ENCODE peak calls at places on chromosomes 3 and 15, in nine cellular contexts. M, L, A, Q, K, C, B, W and R are unnamed samples. For H3K36me3 and H3K27me3, the result is how much of the 10 kb centered on the place peaks cover.

GRCh38 chr15:76678766-76679165 is 226.4 kb downstream of the SCAPER start:
- DNase-seq in M (no peak), L (no peak), A (no peak), Q (no peak), K (no peak), C (no peak), B (no peak), W (no peak), R (no peak)

GRCh38 chr15:73368301-73369072 is at the start of gene HCN4:
- DNase-seq in M (no peak), L (no peak), A (no peak), Q (peak), K (no peak), C (no peak), B (peak), W (no peak), R (peak)

GRCh38 chr3:10888523-10889081 is 72.6 kb downstream of the SLC6A11 start:
- DNase-seq in M (no peak), L (no peak), A (no peak), Q (no peak), K (no peak), C (peak), B (no peak), W (peak), R (no peak)

GRCh38 chr3:12886106-12886679 is 44.8 kb upstream of the RPL32 start:
- DNase-seq in M (no peak), L (no peak), A (no peak), Q (no peak), K (no peak), C (no peak), B (no peak), W (no peak), R (no peak)

GRCh38 chr15:37017031-37017625 is 83.2 kb downstream of the MEIS2 start:
- DNase-seq in M (no peak), L (no peak), A (no peak), Q (no peak), K (no peak), C (no peak), B (no peak), W (peak), R (no peak)

GRCh38 chr3:82643948-82644347 is 882.5 kb upstream of the GBE1 start:
- DNase-seq in M (no peak), L (no peak), A (no peak), Q (peak), K (no peak), C (peak), B (peak), W (peak), R (peak)

GRCh38 chr3:161523916-161524315 is 27.3 kb downstream of the OTOL1 start:
- DNase-seq in M (no peak), L (no peak), A (no peak), Q (no peak), K (no peak), C (no peak), B (no peak), W (no peak), R (no peak)

GRCh38 chr3:61136191-61136590 is 115.1 kb downstream of the FHIT start:
- DNase-seq in M (no peak), L (no peak), A (no peak), Q (no peak), K (no peak), C (peak), B (no peak), W (peak), R (no peak)

GRCh38 chr3:141955163-141955562 is 78.7 kb downstream of the ATP1B3 start:
- DNase-seq in M (no peak), L (no peak), A (no peak), Q (no peak), K (peak), C (no peak), B (peak), W (peak), R (no peak)

GRCh38 chr15:21267231-21267630 is 173.1 kb downstream of the POTEB3 start:
- DNase-seq in M (no peak), L (no peak), A (no peak), Q (no peak), K (no peak), C (no peak), B (no peak), W (no peak), R (no peak)

GRCh38 chr15:57885435-57885834 is 178.9 kb downstream of the POLR2M start:
- DNase-seq in M (no peak), L (no peak), A (no peak), Q (no peak), K (no peak), C (no peak), B (no peak), W (no peak), R (no peak)

GRCh38 chr15:57890351-57890750 is 175.2 kb downstream of the ALDH1A2 start:
- DNase-seq in M (no peak), L (no peak), A (no peak), Q (no peak), K (no peak), C (peak), B (no peak), W (peak), R (no peak)

GRCh38 chr15:57890878-57891277 is 174.6 kb downstream of the ALDH1A2 start:
- DNase-seq in M (no peak), L (no peak), A (no peak), Q (no peak), K (no peak), C (no peak), B (no peak), W (no peak), R (no peak)

GRCh38 chr15:57892181-57892580 is 173.3 kb downstream of the ALDH1A2 start:
- DNase-seq in M (no peak), L (no peak), A (no peak), Q (no peak), K (no peak), C (peak), B (no peak), W (peak), R (no peak)

GRCh38 chr15:57887825-57888224 is 177.7 kb downstream of the ALDH1A2 start:
- DNase-seq in M (no peak), L (no peak), A (no peak), Q (no peak), K (no peak), C (no peak), B (no peak), W (no peak), R (no peak)
- H3K4me3 ChIP-seq in M (no peak), L (no peak), A (no peak), Q (no peak), K (no peak), C (no peak), B (no peak), W (no peak), R (no peak)

GRCh38 chr15:42733027-42733426 is 3.9 kb downstream of the CDAN1 start:
- DNase-seq in M (peak), L (no peak), A (no peak), Q (no peak), K (no peak), C (no peak), B (no peak), W (no peak), R (no peak)

GRCh38 chr15:42730135-42730534 is 6.8 kb downstream of the CDAN1 start:
- DNase-seq in M (peak), L (no peak), A (no peak), Q (no peak), K (no peak), C (no peak), B (no peak), W (no peak), R (peak)

GRCh38 chr15:42730536-42730935 is 6.4 kb downstream of the CDAN1 start:
- DNase-seq in M (peak), L (no peak), A (no peak), Q (no peak), K (no peak), C (no peak), B (no peak), W (no peak), R (peak)

GRCh38 chr15:42732095-42732827 is 4.7 kb downstream of the CDAN1 start:
- DNase-seq in M (peak), L (no peak), A (no peak), Q (no peak), K (no peak), C (no peak), B (no peak), W (no peak), R (no peak)

DNA sequence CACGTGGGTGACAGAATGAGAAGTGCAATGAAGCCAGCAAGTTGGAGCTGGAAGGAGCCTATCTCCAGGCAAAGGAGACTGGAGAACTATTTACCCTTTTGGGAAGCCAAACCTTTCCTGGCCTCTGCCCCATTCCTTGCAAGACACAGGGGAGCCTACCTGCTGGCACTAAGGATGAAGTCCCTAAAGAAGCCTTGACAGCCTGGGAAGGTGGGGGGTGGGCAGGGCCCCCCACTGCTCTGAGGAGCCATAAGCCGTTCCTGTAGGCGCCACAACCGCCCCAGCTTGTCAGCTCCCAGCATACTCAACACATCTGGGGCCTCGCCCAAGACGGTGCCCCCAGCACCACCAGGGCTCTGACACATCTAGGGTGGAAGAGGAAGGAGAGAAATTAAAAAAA is 5.5 kb downstream of the CDAN1 start:
- DNase-seq in M (peak), L (no peak), A (no peak), Q (no peak), K (no peak), C (no peak), B (no peak), W (no peak), R (no peak)
- H3K36me3 ChIP-seq in M (under half), L (under half), A (half or more), Q (half or more), K (half or more), C (under half), B (half or more), W (under half), R (under half)

GRCh38 chr3:71987828-71988227 is 202.9 kb upstream of the PROK2 start:
- DNase-seq in M (no peak), L (no peak), A (no peak), Q (no peak), K (no peak), C (no peak), B (no peak), W (no peak), R (no peak)
- H3K27me3 ChIP-seq in M (under half), L (under half), A (under half), Q (under half), K (under half), C (under half), B (under half), W (under half), R (under half)

GRCh38 chr15:88465633-88466219 is 1.5 kb downstream of the MRPL46 start:
- DNase-seq in M (no peak), L (no peak), A (no peak), Q (peak), K (no peak), C (peak), B (no peak), W (peak), R (no peak)
- H3K4me3 ChIP-seq in M (no peak), L (peak), A (peak), Q (peak), K (no peak), C (no peak), B (peak), W (no peak), R (no peak)

DNA sequence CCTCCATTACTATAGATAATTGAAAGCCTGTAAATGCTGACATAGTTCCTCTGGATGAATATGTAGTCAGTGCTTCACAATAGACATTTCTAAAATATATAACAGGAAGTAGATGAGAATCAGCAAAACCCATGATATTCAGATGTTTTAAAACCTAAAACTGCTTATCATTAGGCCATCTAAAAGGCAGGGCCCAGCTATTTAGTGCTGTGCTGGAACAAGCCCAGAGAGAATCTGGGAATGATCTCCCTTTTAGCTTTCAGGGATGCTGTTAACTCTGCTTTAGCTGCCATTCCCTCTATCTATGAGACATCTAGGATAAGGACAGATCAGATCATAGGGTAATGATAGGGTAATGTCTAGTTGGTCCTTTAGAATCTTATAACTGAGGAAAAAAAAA is 106.8 kb downstream of the SLMAP start:
- DNase-seq in M (no peak), L (no peak), A (no peak), Q (no peak), K (no peak), C (no peak), B (no peak), W (no peak), R (no peak)
- H3K36me3 ChIP-seq in M (under half), L (under half), A (half or more), Q (half or more), K (under half), C (under half), B (half or more), W (under half), R (under half)

GRCh38 chr3:28577941-28578340 is 229.3 kb upstream of the AZI2 start:
- DNase-seq in M (no peak), L (no peak), A (no peak), Q (no peak), K (no peak), C (no peak), B (no peak), W (no peak), R (no peak)

GRCh38 chr3:28575100-28575747 is 226.6 kb upstream of the AZI2 start:
- DNase-seq in M (peak), L (no peak), A (peak), Q (peak), K (peak), C (no peak), B (peak), W (no peak), R (peak)

GRCh38 chr3:28574036-28574435 is 225.4 kb upstream of the AZI2 start:
- DNase-seq in M (no peak), L (no peak), A (no peak), Q (no peak), K (no peak), C (no peak), B (no peak), W (no peak), R (no peak)

GRCh38 chr3:28575748-28576589 is 227.3 kb upstream of the AZI2 start:
- DNase-seq in M (peak), L (no peak), A (peak), Q (peak), K (peak), C (peak), B (peak), W (no peak), R (peak)

DNA sequence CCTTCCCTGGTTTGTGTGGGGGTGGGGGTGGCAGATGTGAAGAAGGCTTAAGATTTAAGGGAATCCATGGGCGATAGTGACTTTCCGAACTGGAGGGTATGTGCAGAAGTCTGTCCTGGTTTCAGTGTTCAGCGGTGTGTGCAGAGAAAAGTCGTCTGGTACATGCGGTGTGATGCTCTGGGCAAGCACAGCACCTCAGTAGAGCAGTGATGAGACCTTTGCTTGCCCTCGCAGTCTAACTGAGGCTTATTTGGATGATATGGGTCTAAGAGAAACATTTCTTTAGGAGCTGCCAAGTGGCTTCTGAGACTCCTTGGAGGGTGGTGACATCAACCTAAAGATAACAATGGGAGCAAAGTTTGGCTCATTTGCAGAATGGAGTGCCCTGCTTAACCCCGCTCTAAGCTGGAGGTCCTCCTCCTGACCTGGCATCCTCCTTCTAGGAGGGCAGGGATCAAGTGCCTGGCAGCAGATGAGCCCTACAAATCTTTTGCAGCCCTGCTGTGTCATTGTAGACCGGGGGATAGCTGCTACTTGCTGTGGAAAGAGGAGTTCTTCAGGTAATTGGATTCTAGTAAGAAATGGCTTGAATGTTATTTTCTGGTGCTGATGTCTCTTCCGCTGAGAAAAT is 228.1 kb upstream of the AZI2 start:
- DNase-seq in M (no peak), L (no peak), A (no peak), Q (peak), K (no peak), C (no peak), B (peak), W (no peak), R (peak)
- H3K27me3 ChIP-seq in M (under half), L (under half), A (under half), Q (half or more), K (half or more), C (under half), B (under half), W (under half), R (under half)

GRCh38 chr3:62874398-62875102 is 666 bp downstream of the CADPS start:
- DNase-seq in M (no peak), L (no peak), A (no peak), Q (no peak), K (no peak), C (no peak), B (no peak), W (no peak), R (peak)
- H3K4me3 ChIP-seq in M (no peak), L (peak), A (peak), Q (peak), K (no peak), C (peak), B (peak), W (no peak), R (peak)